ENCODE peak calls at places on chromosomes 3 and 15, in six cellular contexts. K, P, X, R, N and O are unnamed samples.

GRCh38 chr3:194885766-194886165 is 200.1 kb downstream of the FAM43A start:
- DNase-seq in P (no peak), K (no peak), X (no peak), N (no peak), R (no peak), O (no peak)

GRCh38 chr3:28575100-28575747 is 226.6 kb upstream of the AZI2 start:
- DNase-seq in X (no peak), N (peak; percentile 67), K (peak; percentile 13), R (no peak), P (no peak), O (peak; percentile 18)

GRCh38 chr3:188152660-188153497 is 1.1 kb upstream of the LPP start:
- DNase-seq in X (no peak), R (no peak), P (no peak), N (peak; percentile 50), K (peak; percentile 65), O (peak; percentile 41)

GRCh38 chr3:54772046-54772445 is 155.8 kb downstream of the LRTM1 start:
- DNase-seq in X (no peak), R (no peak), N (no peak), P (no peak), K (no peak), O (no peak)

GRCh38 chr3:186882881-186883685 is 40.6 kb downstream of the ADIPOQ start:
- DNase-seq in N (no peak), K (peak; percentile 85), R (no peak), X (no peak), P (no peak), O (no peak)

GRCh38 chr15:41513282-41514227 is at the start of gene LTK:
- DNase-seq in N (no peak), P (peak; percentile 18), R (no peak), X (no peak), K (peak; percentile 69), O (no peak)

GRCh38 chr15:43370310-43370974 is 401 bp downstream of the ZSCAN29 start:
- DNase-seq in R (no peak), N (peak; percentile 45), X (no peak), K (peak; percentile 26), P (no peak), O (peak; percentile 14)

GRCh38 chr3:130841357-130841756 is 52.5 kb upstream of the ATP2C1 start:
- DNase-seq in K (peak; percentile 30), R (no peak), N (no peak), X (no peak), P (no peak), O (no peak)

GRCh38 chr3:16992198-16992597 is 107.4 kb downstream of the PLCL2 start:
- DNase-seq in K (no peak), N (no peak), R (no peak), X (no peak), P (no peak), O (no peak)